ENCODE peak calls at places on chromosomes 16 and 17, in nine cellular contexts. G is ascending aorta, Y is OCI-LY7, M is transverse colon, O is lung, L is fibroblast of lung, C is heart right ventricle, Z is ovary, X is iPS DF 6.9. A is an unnamed sample.

GRCh38 chr16:31371008-31371407 is 16.0 kb downstream of the ITGAX start:
- DNase-seq in G (no peak), Y (no peak), M (no peak), O (no peak), L (no peak), C (no peak), Z (no peak), X (no peak), A (no peak)

GRCh38 chr17:33291248-33292183 is 1.6 kb downstream of the ASIC2 start:
- DNase-seq in G (no peak), Y (no peak), M (peak; percentile 16), O (no peak), L (peak; percentile 75), C (peak; percentile 11), Z (peak; percentile 28), X (no peak), A (peak; percentile 33)

GRCh38 chr17:28811594-28812135 is 30.9 kb downstream of the FAM222B start:
- DNase-seq in G (no peak), Y (peak; percentile 19), M (peak; percentile 21), O (no peak), L (peak; percentile 21), C (no peak), Z (no peak), X (no peak), A (no peak)

GRCh38 chr17:63452091-63452978 is 6.2 kb upstream of the CYB561 start:
- DNase-seq in G (no peak), Y (no peak), M (no peak), O (no peak), L (no peak), C (no peak), Z (no peak), X (no peak), A (no peak)

GRCh38 chr17:72930031-72930430 is 162.5 kb downstream of the SLC39A11 start:
- DNase-seq in G (no peak), Y (no peak), M (no peak), O (no peak), L (no peak), C (no peak), Z (no peak), X (no peak), A (no peak)

GRCh38 chr16:30570621-30571443 is 682 bp downstream of the ZNF688 start:
- DNase-seq in G (no peak), Y (no peak), M (no peak), O (no peak), L (peak; percentile 20), C (peak; percentile 38), Z (peak; percentile 70), X (no peak), A (peak; percentile 10)

GRCh38 chr17:76139801-76140660 is 1.0 kb downstream of the FOXJ1 start:
- DNase-seq in G (no peak), Y (no peak), M (peak; percentile 49), O (peak; percentile 71), L (no peak), C (no peak), Z (no peak), X (no peak), A (no peak)

GRCh38 chr16:31333686-31334649 is 21.0 kb upstream of the ITGAX start:
- DNase-seq in G (no peak), Y (peak; percentile 51), M (no peak), O (no peak), L (no peak), C (no peak), Z (no peak), X (no peak), A (peak; percentile 23)

GRCh38 chr17:76268015-76268749 is 3.0 kb downstream of the UBALD2 start:
- DNase-seq in G (peak; percentile 87), Y (peak; percentile 90), M (peak; percentile 84), O (peak; percentile 81), L (peak; percentile 70), C (peak; percentile 78), Z (no peak), X (no peak), A (no peak)

GRCh38 chr17:41287050-41287449 is 11.6 kb downstream of the KRTAP9-7 start:
- DNase-seq in G (no peak), Y (no peak), M (no peak), O (no peak), L (no peak), C (no peak), Z (no peak), X (no peak), A (no peak)

GRCh38 chr16:65604771-65605170 is 482.9 kb upstream of the CDH11 start:
- DNase-seq in G (no peak), Y (no peak), M (no peak), O (no peak), L (no peak), C (no peak), Z (no peak), X (no peak), A (no peak)

GRCh38 chr17:77301694-77302087 is 160.9 kb downstream of the SEC14L1 start:
- DNase-seq in G (no peak), Y (no peak), M (no peak), O (no peak), L (no peak), C (no peak), Z (no peak), X (no peak), A (no peak)

GRCh38 chr16:56748191-56748590 is 18.3 kb downstream of the NUP93 start:
- DNase-seq in G (no peak), Y (no peak), M (no peak), O (no peak), L (no peak), C (no peak), Z (no peak), X (no peak), A (no peak)

GRCh38 chr16:28623172-28623711 is 13.4 kb upstream of the SULT1A1 start:
- DNase-seq in G (no peak), Y (peak; percentile 94), M (peak; percentile 85), O (peak; percentile 57), L (peak; percentile 17), C (peak; percentile 49), Z (peak; percentile 54), X (no peak), A (no peak)

GRCh38 chr16:82638095-82638798 is 11.5 kb downstream of the CDH13 start:
- DNase-seq in G (no peak), Y (no peak), M (no peak), O (no peak), L (peak; percentile 89), C (no peak), Z (no peak), X (no peak), A (peak; percentile 19)

GRCh38 chr17:27363322-27363721 is 69.4 kb downstream of the WSB1 start:
- DNase-seq in G (no peak), Y (no peak), M (no peak), O (no peak), L (no peak), C (no peak), Z (no peak), X (no peak), A (no peak)

DNA sequence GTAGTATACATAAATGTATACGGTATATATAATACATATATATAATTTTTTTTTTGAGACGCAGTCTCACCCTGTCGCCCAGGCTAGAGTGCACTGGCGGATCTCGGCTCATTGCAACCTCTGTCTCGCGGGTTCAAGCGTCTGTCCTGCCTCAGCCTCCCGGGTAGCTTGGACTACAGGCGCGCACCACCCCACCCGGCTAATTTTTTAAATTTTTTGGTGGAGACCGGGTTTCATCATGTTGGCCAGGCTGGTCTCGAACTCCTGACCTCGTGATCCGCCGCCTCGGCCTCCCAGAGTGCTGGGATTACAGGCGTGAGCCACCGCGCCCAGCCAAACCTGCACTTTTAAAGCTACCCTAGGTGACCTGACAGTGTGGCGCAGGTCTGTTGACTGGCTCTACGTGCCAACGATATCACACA is 745 bp downstream of the PAM16 start:
- DNase-seq in G (no peak), Y (no peak), M (no peak), O (no peak), L (no peak), C (no peak), Z (no peak), X (no peak), A (no peak)
- H3K36me3 ChIP-seq in G (peaks cover 5% of the 10 kb centered on the region), Y (peaks cover 40% of the 10 kb centered on the region), M (no peaks in the 10 kb centered on the region), O (no peaks in the 10 kb centered on the region), L (peaks cover 2% of the 10 kb centered on the region), C (peaks cover 13% of the 10 kb centered on the region), Z (no peaks in the 10 kb centered on the region), X (peaks cover 8% of the 10 kb centered on the region), A (peaks cover 33% of the 10 kb centered on the region)

GRCh38 chr17:14301279-14301760 is 439 bp downstream of the HS3ST3B1 start:
- DNase-seq in G (no peak), Y (peak; percentile 47), M (no peak), O (no peak), L (peak; percentile 42), C (no peak), Z (no peak), X (no peak), A (no peak)
- H3K4me3 ChIP-seq in G (peak overlapping the region; percentile 86), Y (peak overlapping the region; percentile 62), M (peak overlapping the region; percentile 39), O (peak overlapping the region; percentile 27), L (peak overlapping the region; percentile 95), C (peak overlapping the region; percentile 66), Z (peak overlapping the region; percentile 48), X (peak overlapping the region; percentile 53), A (peak overlapping the region; percentile 59)

DNA sequence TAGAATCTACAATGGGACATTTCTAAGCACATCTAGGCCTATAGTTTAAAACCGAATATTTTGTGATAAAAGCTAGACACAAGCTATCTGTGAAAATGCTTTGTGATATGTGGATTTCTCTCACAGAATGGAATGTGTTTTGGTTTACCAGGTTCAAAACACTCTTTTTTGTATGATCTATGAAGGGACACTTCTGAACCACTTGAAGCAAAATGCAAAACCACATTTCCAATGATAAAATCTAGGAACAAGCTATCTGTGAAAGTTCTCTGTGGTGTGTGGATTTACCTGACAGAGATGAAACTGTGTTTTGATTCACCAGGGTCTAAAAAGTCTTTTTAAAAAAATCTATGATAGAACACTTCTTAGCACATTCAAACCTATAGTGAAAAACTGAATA is 2192.4 kb downstream of the TP53TG3F start:
- DNase-seq in G (no peak), Y (no peak), M (no peak), O (no peak), L (no peak), C (no peak), Z (no peak), X (no peak), A (no peak)
- H3K9me3 ChIP-seq in G (no peaks in the 10 kb centered on the region), Y (peaks cover 18% of the 10 kb centered on the region), M (no peaks in the 10 kb centered on the region), O (no peaks in the 10 kb centered on the region), L (no peaks in the 10 kb centered on the region), C (peaks cover 8% of the 10 kb centered on the region), Z (no peaks in the 10 kb centered on the region), X (no peaks in the 10 kb centered on the region), A (no peaks in the 10 kb centered on the region)

DNA sequence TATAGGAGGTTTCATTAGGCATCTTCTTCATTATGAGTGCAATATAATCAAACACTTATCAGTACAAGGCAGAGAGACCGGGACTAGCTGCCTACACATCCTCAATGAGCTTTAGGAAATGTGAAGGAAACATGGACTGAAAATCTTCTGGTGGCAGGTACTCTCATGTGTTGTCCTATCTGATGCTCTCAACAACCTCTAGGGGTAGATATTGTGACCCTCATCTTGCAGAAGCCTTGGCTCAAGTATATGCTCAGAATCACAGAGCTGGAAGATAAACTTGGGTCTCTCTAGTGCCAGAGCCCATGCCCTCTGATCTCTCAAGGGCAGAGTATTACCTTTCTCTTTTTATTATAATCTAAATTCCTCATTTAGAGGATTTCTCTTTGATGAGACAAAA is 181.6 kb upstream of the C17orf78 start:
- DNase-seq in G (no peak), Y (peak; percentile 4), M (no peak), O (no peak), L (no peak), C (no peak), Z (no peak), X (no peak), A (no peak)
- H3K36me3 ChIP-seq in G (peaks cover 28% of the 10 kb centered on the region), Y (peaks cover 65% of the 10 kb centered on the region), M (no peaks in the 10 kb centered on the region), O (peaks cover 17% of the 10 kb centered on the region), L (no peaks in the 10 kb centered on the region), C (peaks cover 47% of the 10 kb centered on the region), Z (no peaks in the 10 kb centered on the region), X (peaks cover 2% of the 10 kb centered on the region), A (peaks cover 41% of the 10 kb centered on the region)

A was measured in MG63.